ENCODE peak calls at places on chromosomes 2 and 18, in six cellular contexts. M is non-pigmented ciliary epithelial cell, L is NCI-H526, Z is iPS-NIHi11, O is endothelial cell, C is HEK293T. Y is an unnamed sample.

GRCh38 chr2:79235135-79235534 is 75.6 kb upstream of the REG3A start:
- DNase-seq in O (peak), L (no peak), Z (peak), C (no peak), M (no peak), Y (no peak)

GRCh38 chr2:39929531-39929930 is 150.5 kb upstream of the THUMPD2 start:
- DNase-seq in Z (no peak), O (no peak), C (no peak), L (no peak), M (no peak), Y (no peak)

GRCh38 chr2:192123847-192124246 is 70.9 kb downstream of the TMEFF2 start:
- DNase-seq in M (no peak), Z (no peak), O (no peak), L (no peak), C (no peak), Y (no peak)

GRCh38 chr2:20509766-20510490 is 63.1 kb downstream of the RHOB start:
- DNase-seq in M (no peak), L (peak), Z (peak), C (peak), O (no peak), Y (no peak)

GRCh38 chr18:24396082-24396623 is 1.5 kb downstream of the OSBPL1A start:
- DNase-seq in L (no peak), C (no peak), M (no peak), O (no peak), Z (no peak), Y (no peak)

GRCh38 chr2:232892843-232893242 is 22.8 kb downstream of the SNORC start:
- DNase-seq in Z (no peak), L (no peak), O (no peak), M (no peak), C (no peak), Y (no peak)

GRCh38 chr2:186532891-186533290 is 46.8 kb downstream of the ZC3H15 start:
- DNase-seq in O (no peak), M (no peak), L (no peak), Z (no peak), C (no peak), Y (no peak)

GRCh38 chr18:34773961-34774754 is 64.1 kb downstream of the DTNA start:
- DNase-seq in O (no peak), Z (peak), L (no peak), C (no peak), M (no peak), Y (no peak)

GRCh38 chr2:215548714-215549113 is 112.8 kb upstream of the FN1 start:
- DNase-seq in Z (no peak), C (no peak), M (peak), L (no peak), O (no peak), Y (no peak)

GRCh38 chr18:33560686-33561370 is 17.2 kb upstream of the ASXL3 start:
- DNase-seq in Z (peak), M (peak), C (peak), O (no peak), L (no peak), Y (no peak)

Y was measured in GM12891.